ENCODE peak calls at places on chromosomes 11 and 22, in seven cellular contexts. R is cardiac fibroblast, X is HCT116, Y is A549, F is chondrocyte, W is breast epithelium, J is OCI-LY7. U is an unnamed sample.
A peak's percentile ranks its signal among the peaks of the same experiment; 100 is the strongest.

GRCh38 chr11:6962673-6963072 is 36.4 kb downstream of the ZNF215 start:
- DNase-seq in R (no peak), X (no peak), Y (no peak), F (no peak), W (no peak), J (no peak), U (no peak)

GRCh38 chr11:59218893-59219292 is 6.2 kb upstream of the MPEG1 start:
- DNase-seq in R (no peak), X (no peak), Y (no peak), F (no peak), W (no peak), J (no peak), U (no peak)

GRCh38 chr11:62553839-62554361 is 7.3 kb upstream of the AHNAK start:
- DNase-seq in R (no peak), X (peak; percentile 68), Y (peak; percentile 92), F (no peak), W (no peak), J (no peak), U (no peak)

GRCh38 chr22:47209547-47210023 is 447.1 kb downstream of the TBC1D22A start:
- DNase-seq in R (no peak), X (no peak), Y (no peak), F (no peak), W (peak; percentile 16), J (no peak), U (no peak)

GRCh38 chr11:111185259-111185658 is 60.3 kb upstream of the POU2AF2 start:
- DNase-seq in R (peak; percentile 11), X (no peak), Y (no peak), F (no peak), W (no peak), J (peak; percentile 36), U (no peak)

GRCh38 chr22:38572065-38572464 is 2.1 kb upstream of the DMC1 start:
- DNase-seq in R (peak; percentile 73), X (peak; percentile 24), Y (peak; percentile 18), F (no peak), W (no peak), J (peak; percentile 66), U (no peak)

GRCh38 chr11:32173435-32173834 is 82.6 kb downstream of the RCN1 start:
- DNase-seq in R (peak; percentile 80), X (peak; percentile 34), Y (peak; percentile 29), F (no peak), W (peak; percentile 22), J (no peak), U (peak; percentile 48)

GRCh38 chr22:36340621-36341020 is 47.1 kb downstream of the MYH9 start:
- DNase-seq in R (no peak), X (no peak), Y (no peak), F (no peak), W (no peak), J (no peak), U (no peak)

GRCh38 chr11:44539971-44540370 is 25.5 kb upstream of the CD82 start:
- DNase-seq in R (no peak), X (no peak), Y (no peak), F (no peak), W (no peak), J (no peak), U (no peak)

GRCh38 chr11:102886999-102887398 is 12.2 kb upstream of the MMP12 start:
- DNase-seq in R (no peak), X (no peak), Y (no peak), F (no peak), W (no peak), J (no peak), U (no peak)

GRCh38 chr11:58567889-58568512 is 7.7 kb downstream of the LPXN start:
- DNase-seq in R (peak; percentile 74), X (peak; percentile 51), Y (peak; percentile 44), F (no peak), W (no peak), J (peak; percentile 82), U (peak; percentile 50)

GRCh38 chr22:44701824-44702478 is at the start of gene PRR5:
- DNase-seq in R (peak; percentile 94), X (peak; percentile 51), Y (peak; percentile 33), F (peak; percentile 80), W (peak; percentile 59), J (peak; percentile 78), U (peak; percentile 88)

GRCh38 chr22:44703269-44703870 is 1.4 kb downstream of the PRR5 start:
- DNase-seq in R (no peak), X (no peak), Y (no peak), F (no peak), W (no peak), J (no peak), U (no peak)

GRCh38 chr22:44701187-44701586 is 817 bp upstream of the PRR5 start:
- DNase-seq in R (no peak), X (no peak), Y (no peak), F (no peak), W (no peak), J (no peak), U (no peak)

GRCh38 chr22:44704159-44705021 is 2.4 kb downstream of the PRR5 start:
- DNase-seq in R (no peak), X (no peak), Y (no peak), F (peak; percentile 88), W (no peak), J (no peak), U (no peak)

GRCh38 chr22:44702479-44703219 is 645 bp downstream of the PRR5 start:
- DNase-seq in R (peak; percentile 48), X (no peak), Y (no peak), F (peak; percentile 80), W (no peak), J (no peak), U (peak; percentile 56)
- TF ChIP-seq CTCF in R (no peak), X (no peak), Y (no peak), F (peak; percentile 29), W (peak; percentile 10), J (no peak), U (no peak)

GRCh38 chr11:121122328-121122727 is 21.3 kb downstream of the TECTA start:
- DNase-seq in R (no peak), X (no peak), Y (no peak), F (no peak), W (no peak), J (no peak), U (no peak)

GRCh38 chr11:121117753-121118152 is 16.7 kb downstream of the TECTA start:
- DNase-seq in R (no peak), X (no peak), Y (no peak), F (no peak), W (no peak), J (no peak), U (no peak)

GRCh38 chr11:121113611-121114010 is 12.6 kb downstream of the TECTA start:
- DNase-seq in R (no peak), X (no peak), Y (no peak), F (no peak), W (no peak), J (no peak), U (no peak)

GRCh38 chr11:121123670-121124069 is 22.6 kb downstream of the TECTA start:
- DNase-seq in R (no peak), X (no peak), Y (no peak), F (no peak), W (no peak), J (no peak), U (no peak)

GRCh38 chr11:121119444-121119843 is 18.4 kb downstream of the TECTA start:
- DNase-seq in R (no peak), X (no peak), Y (no peak), F (no peak), W (no peak), J (peak; percentile 6), U (no peak)
- TF ChIP-seq CTCF in R (no peak), X (no peak), Y (no peak), F (no peak), W (no peak), J (no peak), U (peak; percentile 40)

DNA sequence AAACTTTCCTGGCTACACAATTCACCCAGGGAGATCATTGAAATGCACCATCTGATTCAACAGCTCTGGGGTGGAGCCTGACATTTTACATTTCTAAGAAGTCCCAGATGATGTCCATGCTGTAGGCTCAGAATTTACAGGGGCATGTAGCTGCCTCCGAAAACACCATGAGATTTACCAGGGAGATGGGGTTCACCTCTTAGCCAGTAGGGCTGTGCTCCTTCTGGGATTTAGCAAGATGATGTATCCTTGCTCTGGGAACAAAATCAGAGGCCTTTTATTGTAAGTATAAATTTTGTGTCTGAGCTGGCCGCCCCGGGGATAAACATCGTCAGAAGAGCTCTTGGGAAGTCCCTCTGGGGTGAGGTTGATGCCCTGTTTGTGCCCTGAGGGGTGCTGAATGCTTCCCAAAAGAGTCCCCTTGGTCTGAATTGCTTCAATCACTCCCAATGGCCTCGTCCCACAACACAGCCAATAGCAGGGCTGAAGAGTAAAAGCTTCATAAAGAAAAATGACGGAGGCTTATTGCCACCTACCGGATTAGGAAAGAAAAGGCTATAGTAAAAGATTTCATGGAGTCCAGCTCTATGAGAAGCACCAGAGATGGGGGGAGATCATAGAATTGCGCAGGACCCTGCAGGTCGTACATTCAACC is 33.4 kb upstream of the API5 start:
- DNase-seq in R (peak; percentile 37), X (peak; percentile 33), Y (peak; percentile 27), F (no peak), W (no peak), J (peak; percentile 38), U (no peak)
- TF ChIP-seq CTCF in R (peak; percentile 37), X (peak; percentile 46), Y (peak; percentile 44), F (peak; percentile 65), W (peak; percentile 9), J (peak; percentile 71), U (peak; percentile 39)

DNA sequence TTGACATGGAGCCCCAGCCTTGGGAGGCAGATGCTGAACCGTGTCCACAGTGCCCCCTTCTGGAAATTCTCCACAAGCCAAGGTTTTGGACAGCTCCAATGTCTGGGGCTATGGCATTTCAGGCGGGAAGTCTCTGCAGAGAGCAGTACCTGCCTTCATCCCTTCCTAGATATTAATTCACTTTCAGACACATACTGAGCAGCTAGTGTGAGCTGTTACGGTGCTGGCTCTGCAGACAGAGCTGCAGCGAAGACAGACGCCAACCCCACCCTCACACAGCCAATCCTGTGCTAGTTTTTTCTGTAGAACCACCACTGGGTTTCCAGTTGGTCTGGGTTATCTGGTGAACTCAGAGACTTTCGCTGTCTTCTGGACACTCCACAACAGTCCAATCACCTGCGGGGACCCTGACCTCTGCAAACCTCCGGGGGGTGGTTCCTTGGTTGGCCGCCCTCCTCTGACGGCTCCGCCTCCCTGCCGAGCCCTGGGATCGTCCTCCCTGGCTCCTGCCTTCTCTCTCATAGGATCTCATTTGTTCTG is 9.1 kb downstream of the LMF2 start:
- DNase-seq in R (peak; percentile 70), X (peak; percentile 44), Y (peak; percentile 65), F (no peak), W (no peak), J (peak; percentile 80), U (no peak)
- TF ChIP-seq CTCF in R (peak; percentile 85), X (peak; percentile 68), Y (peak; percentile 61), F (peak; percentile 79), W (peak; percentile 45), J (peak; percentile 89), U (peak; percentile 65)

GRCh38 chr11:66956689-66957290 is 1.4 kb downstream of the PC start:
- DNase-seq in R (peak; percentile 72), X (no peak), Y (no peak), F (no peak), W (peak; percentile 56), J (peak; percentile 20), U (no peak)
- TF ChIP-seq CTCF in R (peak; percentile 26), X (no peak), Y (no peak), F (peak; percentile 56), W (peak; percentile 14), J (no peak), U (peak; percentile 27)

U was measured in progenitor cell of endocrine pancreas.